ENCODE peak calls at places on chromosomes 12 and 14, in four cellular contexts. T, S, M and B are unnamed samples.

GRCh38 chr14:92579244-92579643 is 65.7 kb downstream of the RIN3 start:
- DNase-seq in S (no peak), T (peak; percentile 31), M (no peak), B (no peak)

GRCh38 chr14:74048291-74048690 is 29.1 kb downstream of the BBOF1 start:
- DNase-seq in S (no peak), T (peak; percentile 5), M (no peak), B (no peak)

GRCh38 chr12:45217846-45218245 is 2.0 kb downstream of the ANO6 start:
- DNase-seq in M (no peak), S (no peak), T (peak; percentile 33), B (no peak)

GRCh38 chr14:33564774-33565630 is 385.9 kb downstream of the EGLN3 start:
- DNase-seq in M (no peak), T (peak; percentile 86), S (no peak), B (peak; percentile 48)

GRCh38 chr12:98645572-98646067 is 530 bp downstream of the APAF1 start:
- DNase-seq in T (peak; percentile 18), M (peak; percentile 35), S (no peak), B (no peak)

GRCh38 chr14:100882026-100882967 is 21.2 kb downstream of the RTL1 start:
- DNase-seq in M (no peak), S (no peak), T (no peak), B (no peak)

GRCh38 chr14:35403085-35403396 is 1.5 kb downstream of the NFKBIA start:
- DNase-seq in M (no peak), S (no peak), T (peak; percentile 36), B (no peak)

GRCh38 chr14:105165134-105165704 is 3.4 kb downstream of the JAG2 start:
- DNase-seq in M (no peak), T (no peak), S (no peak), B (no peak)

GRCh38 chr12:6612247-6612646 is 5.1 kb upstream of the CHD4 start:
- DNase-seq in M (no peak), T (no peak), S (no peak), B (no peak)

GRCh38 chr12:120757949-120758348 is 32.3 kb downstream of the ACADS start:
- DNase-seq in M (no peak), T (no peak), S (no peak), B (no peak)

GRCh38 chr12:78703820-78704525 is 160.6 kb upstream of the SYT1 start:
- DNase-seq in S (no peak), T (peak; percentile 85), M (no peak), B (no peak)

GRCh38 chr12:111156304-111156703 is 212.6 kb downstream of the PHETA1 start:
- DNase-seq in M (no peak), S (no peak), T (no peak), B (no peak)

GRCh38 chr12:104121001-104121400 is 17.0 kb downstream of the NFYB start:
- DNase-seq in T (peak; percentile 22), M (no peak), S (no peak), B (no peak)

GRCh38 chr12:30450872-30451271 is 244.8 kb downstream of the IPO8 start:
- DNase-seq in M (no peak), S (no peak), T (no peak), B (no peak)

GRCh38 chr14:104690861-104691455 is 1.5 kb downstream of the INF2 start:
- DNase-seq in S (peak; percentile 58), M (no peak), T (no peak), B (no peak)

GRCh38 chr12:95984685-95985084 is 11.5 kb downstream of the HAL start:
- DNase-seq in M (no peak), S (no peak), T (no peak), B (no peak)